ENCODE peak calls at places on chromosomes 2 and 18, in eight cellular contexts. One of them, this sample, is unnamed.

GRCh38 chr2:198326431-198326830 is 522.0 kb downstream of the PLCL1 start:
- DNase-seq in stimulated activated CD8-positive, alpha-beta memory T cell treated with anti-CD3 and anti-CD28 coated beads, Interleukin-4, amount 100 ng/mL, for 1 hour: no peak
- DNase-seq in RCC 7860: no peak
- DNase-seq in WTC11: no peak
- DNase-seq in A549: no peak
- DNase-seq in NCI-H510A: no peak
- DNase-seq in activated CD4-positive, CD25-positive, alpha-beta regulatory T cell: no peak
- DNase-seq in A172: peak
- DNase-seq in this sample: no peak

GRCh38 chr2:46674451-46674850 is 195.1 kb downstream of the TMEM247 start:
- DNase-seq in A172: no peak
- DNase-seq in A549: no peak
- DNase-seq in WTC11: no peak
- DNase-seq in NCI-H510A: no peak
- DNase-seq in activated CD4-positive, CD25-positive, alpha-beta regulatory T cell: no peak
- DNase-seq in RCC 7860: no peak
- DNase-seq in stimulated activated CD8-positive, alpha-beta memory T cell treated with anti-CD3 and anti-CD28 coated beads, Interleukin-4, amount 100 ng/mL, for 1 hour: no peak
- DNase-seq in this sample: no peak

GRCh38 chr2:128392207-128392606 is 73.5 kb upstream of the HS6ST1 start:
- DNase-seq in stimulated activated CD8-positive, alpha-beta memory T cell treated with anti-CD3 and anti-CD28 coated beads, Interleukin-4, amount 100 ng/mL, for 1 hour: no peak
- DNase-seq in RCC 7860: no peak
- DNase-seq in WTC11: no peak
- DNase-seq in A172: no peak
- DNase-seq in activated CD4-positive, CD25-positive, alpha-beta regulatory T cell: no peak
- DNase-seq in NCI-H510A: no peak
- DNase-seq in A549: no peak
- DNase-seq in this sample: no peak

GRCh38 chr18:58044370-58045264 is 591 bp downstream of the NEDD4L start:
- DNase-seq in A172: no peak
- DNase-seq in WTC11: peak
- DNase-seq in activated CD4-positive, CD25-positive, alpha-beta regulatory T cell: no peak
- DNase-seq in A549: peak
- DNase-seq in NCI-H510A: peak
- DNase-seq in stimulated activated CD8-positive, alpha-beta memory T cell treated with anti-CD3 and anti-CD28 coated beads, Interleukin-4, amount 100 ng/mL, for 1 hour: no peak
- DNase-seq in RCC 7860: peak
- DNase-seq in this sample: peak

GRCh38 chr18:56112984-56113383 is 525.0 kb upstream of the TCF4 start:
- DNase-seq in NCI-H510A: no peak
- DNase-seq in A172: no peak
- DNase-seq in A549: no peak
- DNase-seq in activated CD4-positive, CD25-positive, alpha-beta regulatory T cell: no peak
- DNase-seq in RCC 7860: no peak
- DNase-seq in WTC11: no peak
- DNase-seq in stimulated activated CD8-positive, alpha-beta memory T cell treated with anti-CD3 and anti-CD28 coated beads, Interleukin-4, amount 100 ng/mL, for 1 hour: no peak
- DNase-seq in this sample: no peak

GRCh38 chr2:1814616-1815015 is 70.3 kb upstream of the PXDN start:
- DNase-seq in A549: no peak
- DNase-seq in NCI-H510A: no peak
- DNase-seq in RCC 7860: no peak
- DNase-seq in WTC11: no peak
- DNase-seq in stimulated activated CD8-positive, alpha-beta memory T cell treated with anti-CD3 and anti-CD28 coated beads, Interleukin-4, amount 100 ng/mL, for 1 hour: no peak
- DNase-seq in A172: no peak
- DNase-seq in activated CD4-positive, CD25-positive, alpha-beta regulatory T cell: no peak
- DNase-seq in this sample: no peak

GRCh38 chr2:68441179-68441993 is 25.7 kb downstream of the FBXO48 start:
- DNase-seq in A549: peak
- DNase-seq in NCI-H510A: peak
- DNase-seq in A172: peak
- DNase-seq in stimulated activated CD8-positive, alpha-beta memory T cell treated with anti-CD3 and anti-CD28 coated beads, Interleukin-4, amount 100 ng/mL, for 1 hour: peak
- DNase-seq in RCC 7860: peak
- DNase-seq in activated CD4-positive, CD25-positive, alpha-beta regulatory T cell: peak
- DNase-seq in WTC11: peak
- DNase-seq in this sample: peak

GRCh38 chr2:171630812-171631626 is 56.2 kb upstream of the DYNC1I2 start:
- DNase-seq in A549: peak
- DNase-seq in stimulated activated CD8-positive, alpha-beta memory T cell treated with anti-CD3 and anti-CD28 coated beads, Interleukin-4, amount 100 ng/mL, for 1 hour: no peak
- DNase-seq in activated CD4-positive, CD25-positive, alpha-beta regulatory T cell: no peak
- DNase-seq in WTC11: no peak
- DNase-seq in RCC 7860: no peak
- DNase-seq in NCI-H510A: no peak
- DNase-seq in A172: peak
- DNase-seq in this sample: no peak

GRCh38 chr18:49098386-49098785 is 147.6 kb upstream of the SMAD7 start:
- DNase-seq in A549: no peak
- DNase-seq in stimulated activated CD8-positive, alpha-beta memory T cell treated with anti-CD3 and anti-CD28 coated beads, Interleukin-4, amount 100 ng/mL, for 1 hour: no peak
- DNase-seq in NCI-H510A: no peak
- DNase-seq in A172: no peak
- DNase-seq in activated CD4-positive, CD25-positive, alpha-beta regulatory T cell: no peak
- DNase-seq in WTC11: no peak
- DNase-seq in RCC 7860: no peak
- DNase-seq in this sample: no peak

GRCh38 chr2:160973991-160974390 is 186.2 kb upstream of the TANK start:
- DNase-seq in A549: no peak
- DNase-seq in A172: no peak
- DNase-seq in RCC 7860: no peak
- DNase-seq in WTC11: no peak
- DNase-seq in stimulated activated CD8-positive, alpha-beta memory T cell treated with anti-CD3 and anti-CD28 coated beads, Interleukin-4, amount 100 ng/mL, for 1 hour: no peak
- DNase-seq in NCI-H510A: no peak
- DNase-seq in activated CD4-positive, CD25-positive, alpha-beta regulatory T cell: no peak
- DNase-seq in this sample: no peak

GRCh38 chr18:59921384-59921891 is 21.6 kb downstream of the PMAIP1 start:
- DNase-seq in stimulated activated CD8-positive, alpha-beta memory T cell treated with anti-CD3 and anti-CD28 coated beads, Interleukin-4, amount 100 ng/mL, for 1 hour: no peak
- DNase-seq in RCC 7860: peak
- DNase-seq in NCI-H510A: no peak
- DNase-seq in A549: no peak
- DNase-seq in A172: no peak
- DNase-seq in WTC11: no peak
- DNase-seq in activated CD4-positive, CD25-positive, alpha-beta regulatory T cell: no peak
- DNase-seq in this sample: no peak

GRCh38 chr2:121506187-121506586 is 24.5 kb upstream of the RNU4ATAC start:
- DNase-seq in stimulated activated CD8-positive, alpha-beta memory T cell treated with anti-CD3 and anti-CD28 coated beads, Interleukin-4, amount 100 ng/mL, for 1 hour: no peak
- DNase-seq in A172: no peak
- DNase-seq in NCI-H510A: no peak
- DNase-seq in activated CD4-positive, CD25-positive, alpha-beta regulatory T cell: no peak
- DNase-seq in RCC 7860: no peak
- DNase-seq in A549: no peak
- DNase-seq in WTC11: no peak
- DNase-seq in this sample: no peak

GRCh38 chr2:233244818-233245217 is 6.7 kb upstream of the ATG16L1 start:
- DNase-seq in NCI-H510A: no peak
- DNase-seq in stimulated activated CD8-positive, alpha-beta memory T cell treated with anti-CD3 and anti-CD28 coated beads, Interleukin-4, amount 100 ng/mL, for 1 hour: no peak
- DNase-seq in RCC 7860: peak
- DNase-seq in activated CD4-positive, CD25-positive, alpha-beta regulatory T cell: no peak
- DNase-seq in A549: peak
- DNase-seq in WTC11: no peak
- DNase-seq in A172: no peak
- DNase-seq in this sample: no peak

GRCh38 chr2:202023198-202023903 is 10.3 kb upstream of the FZD7 start:
- DNase-seq in stimulated activated CD8-positive, alpha-beta memory T cell treated with anti-CD3 and anti-CD28 coated beads, Interleukin-4, amount 100 ng/mL, for 1 hour: no peak
- DNase-seq in WTC11: peak
- DNase-seq in activated CD4-positive, CD25-positive, alpha-beta regulatory T cell: no peak
- DNase-seq in A172: no peak
- DNase-seq in RCC 7860: no peak
- DNase-seq in NCI-H510A: no peak
- DNase-seq in A549: no peak
- DNase-seq in this sample: no peak

GRCh38 chr18:11175266-11175947 is 26.0 kb upstream of the PIEZO2 start:
- DNase-seq in activated CD4-positive, CD25-positive, alpha-beta regulatory T cell: no peak
- DNase-seq in A549: no peak
- DNase-seq in NCI-H510A: no peak
- DNase-seq in RCC 7860: no peak
- DNase-seq in stimulated activated CD8-positive, alpha-beta memory T cell treated with anti-CD3 and anti-CD28 coated beads, Interleukin-4, amount 100 ng/mL, for 1 hour: no peak
- DNase-seq in WTC11: no peak
- DNase-seq in A172: peak
- DNase-seq in this sample: no peak

GRCh38 chr2:20930928-20931327 is 108.0 kb upstream of the LDAH start:
- DNase-seq in stimulated activated CD8-positive, alpha-beta memory T cell treated with anti-CD3 and anti-CD28 coated beads, Interleukin-4, amount 100 ng/mL, for 1 hour: no peak
- DNase-seq in A549: no peak
- DNase-seq in WTC11: no peak
- DNase-seq in RCC 7860: peak
- DNase-seq in A172: peak
- DNase-seq in NCI-H510A: no peak
- DNase-seq in activated CD4-positive, CD25-positive, alpha-beta regulatory T cell: no peak
- DNase-seq in this sample: no peak

GRCh38 chr2:209191139-209191538 is 232.7 kb upstream of the MAP2 start:
- DNase-seq in NCI-H510A: no peak
- DNase-seq in A549: no peak
- DNase-seq in A172: no peak
- DNase-seq in WTC11: no peak
- DNase-seq in activated CD4-positive, CD25-positive, alpha-beta regulatory T cell: no peak
- DNase-seq in RCC 7860: no peak
- DNase-seq in stimulated activated CD8-positive, alpha-beta memory T cell treated with anti-CD3 and anti-CD28 coated beads, Interleukin-4, amount 100 ng/mL, for 1 hour: no peak
- DNase-seq in this sample: no peak

GRCh38 chr2:5693288-5694015 is 1.3 kb downstream of the SOX11 start:
- DNase-seq in A549: peak
- DNase-seq in NCI-H510A: peak
- DNase-seq in stimulated activated CD8-positive, alpha-beta memory T cell treated with anti-CD3 and anti-CD28 coated beads, Interleukin-4, amount 100 ng/mL, for 1 hour: no peak
- DNase-seq in A172: peak
- DNase-seq in WTC11: peak
- DNase-seq in activated CD4-positive, CD25-positive, alpha-beta regulatory T cell: no peak
- DNase-seq in RCC 7860: no peak
- DNase-seq in this sample: no peak

GRCh38 chr2:85137131-85137530 is 3.9 kb downstream of the TCF7L1 start:
- DNase-seq in activated CD4-positive, CD25-positive, alpha-beta regulatory T cell: no peak
- DNase-seq in WTC11: no peak
- DNase-seq in stimulated activated CD8-positive, alpha-beta memory T cell treated with anti-CD3 and anti-CD28 coated beads, Interleukin-4, amount 100 ng/mL, for 1 hour: no peak
- DNase-seq in NCI-H510A: no peak
- DNase-seq in A549: no peak
- DNase-seq in A172: no peak
- DNase-seq in RCC 7860: no peak
- DNase-seq in this sample: no peak

GRCh38 chr2:166916987-166917386 is 28.7 kb downstream of the XIRP2 start:
- DNase-seq in RCC 7860: no peak
- DNase-seq in activated CD4-positive, CD25-positive, alpha-beta regulatory T cell: no peak
- DNase-seq in A172: no peak
- DNase-seq in stimulated activated CD8-positive, alpha-beta memory T cell treated with anti-CD3 and anti-CD28 coated beads, Interleukin-4, amount 100 ng/mL, for 1 hour: no peak
- DNase-seq in A549: no peak
- DNase-seq in WTC11: no peak
- DNase-seq in NCI-H510A: no peak
- DNase-seq in this sample: no peak

GRCh38 chr2:15313657-15314056 is 247.5 kb downstream of the NBAS start:
- DNase-seq in activated CD4-positive, CD25-positive, alpha-beta regulatory T cell: no peak
- DNase-seq in NCI-H510A: no peak
- DNase-seq in WTC11: no peak
- DNase-seq in A172: peak
- DNase-seq in A549: no peak
- DNase-seq in stimulated activated CD8-positive, alpha-beta memory T cell treated with anti-CD3 and anti-CD28 coated beads, Interleukin-4, amount 100 ng/mL, for 1 hour: no peak
- DNase-seq in RCC 7860: peak
- DNase-seq in this sample: no peak

GRCh38 chr18:23211146-23211545 is 75.9 kb downstream of the CABLES1 start:
- DNase-seq in A549: no peak
- DNase-seq in NCI-H510A: no peak
- DNase-seq in WTC11: no peak
- DNase-seq in RCC 7860: no peak
- DNase-seq in activated CD4-positive, CD25-positive, alpha-beta regulatory T cell: no peak
- DNase-seq in A172: no peak
- DNase-seq in stimulated activated CD8-positive, alpha-beta memory T cell treated with anti-CD3 and anti-CD28 coated beads, Interleukin-4, amount 100 ng/mL, for 1 hour: no peak
- DNase-seq in this sample: no peak

GRCh38 chr2:174551697-174552096 is 45.9 kb downstream of the WIPF1 start:
- DNase-seq in WTC11: no peak
- DNase-seq in A172: no peak
- DNase-seq in activated CD4-positive, CD25-positive, alpha-beta regulatory T cell: no peak
- DNase-seq in RCC 7860: no peak
- DNase-seq in A549: no peak
- DNase-seq in stimulated activated CD8-positive, alpha-beta memory T cell treated with anti-CD3 and anti-CD28 coated beads, Interleukin-4, amount 100 ng/mL, for 1 hour: no peak
- DNase-seq in NCI-H510A: no peak
- DNase-seq in this sample: no peak

GRCh38 chr2:156437876-156438410 is 1.8 kb downstream of the GPD2 start:
- DNase-seq in A172: no peak
- DNase-seq in A549: no peak
- DNase-seq in activated CD4-positive, CD25-positive, alpha-beta regulatory T cell: no peak
- DNase-seq in RCC 7860: no peak
- DNase-seq in stimulated activated CD8-positive, alpha-beta memory T cell treated with anti-CD3 and anti-CD28 coated beads, Interleukin-4, amount 100 ng/mL, for 1 hour: no peak
- DNase-seq in WTC11: no peak
- DNase-seq in NCI-H510A: no peak
- DNase-seq in this sample: no peak

GRCh38 chr2:41334159-41334558 is 713.7 kb upstream of the PKDCC start:
- DNase-seq in NCI-H510A: no peak
- DNase-seq in stimulated activated CD8-positive, alpha-beta memory T cell treated with anti-CD3 and anti-CD28 coated beads, Interleukin-4, amount 100 ng/mL, for 1 hour: no peak
- DNase-seq in WTC11: no peak
- DNase-seq in A549: no peak
- DNase-seq in RCC 7860: no peak
- DNase-seq in A172: no peak
- DNase-seq in activated CD4-positive, CD25-positive, alpha-beta regulatory T cell: no peak
- DNase-seq in this sample: no peak

GRCh38 chr2:10535703-10536102 is 87.6 kb upstream of the ODC1 start:
- DNase-seq in WTC11: no peak
- DNase-seq in RCC 7860: no peak
- DNase-seq in A549: peak
- DNase-seq in A172: no peak
- DNase-seq in stimulated activated CD8-positive, alpha-beta memory T cell treated with anti-CD3 and anti-CD28 coated beads, Interleukin-4, amount 100 ng/mL, for 1 hour: no peak
- DNase-seq in activated CD4-positive, CD25-positive, alpha-beta regulatory T cell: no peak
- DNase-seq in NCI-H510A: no peak
- DNase-seq in this sample: no peak

GRCh38 chr2:216932113-216932512 is 72.2 kb upstream of the TNP1 start:
- DNase-seq in RCC 7860: no peak
- DNase-seq in stimulated activated CD8-positive, alpha-beta memory T cell treated with anti-CD3 and anti-CD28 coated beads, Interleukin-4, amount 100 ng/mL, for 1 hour: no peak
- DNase-seq in A549: no peak
- DNase-seq in activated CD4-positive, CD25-positive, alpha-beta regulatory T cell: no peak
- DNase-seq in A172: no peak
- DNase-seq in NCI-H510A: no peak
- DNase-seq in WTC11: no peak
- DNase-seq in this sample: no peak

GRCh38 chr2:120104002-120104467 is 91.2 kb downstream of the EPB41L5 start:
- DNase-seq in A172: no peak
- DNase-seq in WTC11: no peak
- DNase-seq in A549: no peak
- DNase-seq in NCI-H510A: no peak
- DNase-seq in stimulated activated CD8-positive, alpha-beta memory T cell treated with anti-CD3 and anti-CD28 coated beads, Interleukin-4, amount 100 ng/mL, for 1 hour: no peak
- DNase-seq in activated CD4-positive, CD25-positive, alpha-beta regulatory T cell: no peak
- DNase-seq in RCC 7860: peak
- DNase-seq in this sample: no peak

GRCh38 chr18:80175451-80176235 is 66.6 kb downstream of the ADNP2 start:
- DNase-seq in A172: no peak
- DNase-seq in A549: no peak
- DNase-seq in WTC11: no peak
- DNase-seq in activated CD4-positive, CD25-positive, alpha-beta regulatory T cell: no peak
- DNase-seq in stimulated activated CD8-positive, alpha-beta memory T cell treated with anti-CD3 and anti-CD28 coated beads, Interleukin-4, amount 100 ng/mL, for 1 hour: peak
- DNase-seq in RCC 7860: no peak
- DNase-seq in NCI-H510A: no peak
- DNase-seq in this sample: no peak

GRCh38 chr2:98839292-98839691 is 96.7 kb downstream of the CRACDL start:
- DNase-seq in RCC 7860: no peak
- DNase-seq in NCI-H510A: no peak
- DNase-seq in WTC11: no peak
- DNase-seq in activated CD4-positive, CD25-positive, alpha-beta regulatory T cell: no peak
- DNase-seq in A549: no peak
- DNase-seq in A172: peak
- DNase-seq in stimulated activated CD8-positive, alpha-beta memory T cell treated with anti-CD3 and anti-CD28 coated beads, Interleukin-4, amount 100 ng/mL, for 1 hour: no peak
- DNase-seq in this sample: no peak

GRCh38 chr2:20916604-20917286 is 93.8 kb upstream of the LDAH start:
- DNase-seq in stimulated activated CD8-positive, alpha-beta memory T cell treated with anti-CD3 and anti-CD28 coated beads, Interleukin-4, amount 100 ng/mL, for 1 hour: no peak
- DNase-seq in NCI-H510A: no peak
- DNase-seq in RCC 7860: peak
- DNase-seq in WTC11: no peak
- DNase-seq in A172: no peak
- DNase-seq in activated CD4-positive, CD25-positive, alpha-beta regulatory T cell: no peak
- DNase-seq in A549: peak
- DNase-seq in this sample: no peak

GRCh38 chr2:40516604-40517003 is 64.7 kb upstream of the SLC8A1 start:
- DNase-seq in WTC11: no peak
- DNase-seq in NCI-H510A: no peak
- DNase-seq in stimulated activated CD8-positive, alpha-beta memory T cell treated with anti-CD3 and anti-CD28 coated beads, Interleukin-4, amount 100 ng/mL, for 1 hour: no peak
- DNase-seq in RCC 7860: no peak
- DNase-seq in activated CD4-positive, CD25-positive, alpha-beta regulatory T cell: no peak
- DNase-seq in A549: no peak
- DNase-seq in A172: no peak
- DNase-seq in this sample: no peak

GRCh38 chr2:237027712-237028029 is 58.0 kb upstream of the COPS8 start:
- DNase-seq in NCI-H510A: no peak
- DNase-seq in A549: no peak
- DNase-seq in activated CD4-positive, CD25-positive, alpha-beta regulatory T cell: no peak
- DNase-seq in stimulated activated CD8-positive, alpha-beta memory T cell treated with anti-CD3 and anti-CD28 coated beads, Interleukin-4, amount 100 ng/mL, for 1 hour: no peak
- DNase-seq in RCC 7860: no peak
- DNase-seq in A172: no peak
- DNase-seq in WTC11: no peak
- DNase-seq in this sample: no peak

GRCh38 chr2:37688771-37689468 is 17.5 kb upstream of the CDC42EP3 start:
- DNase-seq in activated CD4-positive, CD25-positive, alpha-beta regulatory T cell: no peak
- DNase-seq in stimulated activated CD8-positive, alpha-beta memory T cell treated with anti-CD3 and anti-CD28 coated beads, Interleukin-4, amount 100 ng/mL, for 1 hour: no peak
- DNase-seq in A549: peak
- DNase-seq in RCC 7860: peak
- DNase-seq in NCI-H510A: no peak
- DNase-seq in WTC11: no peak
- DNase-seq in A172: peak
- DNase-seq in this sample: no peak